ENCODE peak calls at places on chromosomes 7 and 10, in nine cellular contexts. R is K562, T is HCT116, M is GM23338, G is stomach, B is H1, U is sigmoid colon, V is SK-N-SH, Y is prostate gland. Z is an unnamed sample.

GRCh38 chr7:96548664-96549063 is 161.0 kb downstream of the SEM1 start:
- DNase-seq in M (no peak), T (no peak), V (no peak), Y (peak; percentile 11), B (no peak), G (no peak), R (no peak), U (no peak), Z (no peak)

GRCh38 chr7:148940702-148941597 is 56.9 kb upstream of the EZH2 start:
- DNase-seq in U (peak; percentile 90), T (peak; percentile 82), M (peak; percentile 65), Y (peak; percentile 69), B (peak; percentile 78), V (peak; percentile 88), R (peak; percentile 86), G (peak; percentile 80), Z (peak; percentile 60)

GRCh38 chr7:2812119-2812487 is 32.0 kb downstream of the GNA12 start:
- DNase-seq in M (no peak), B (no peak), G (no peak), T (no peak), V (no peak), R (no peak), Y (no peak), U (peak; percentile 24), Z (no peak)

GRCh38 chr10:105797234-105797890 is 1156.3 kb downstream of the SORCS3 start:
- DNase-seq in Y (no peak), V (peak; percentile 48), R (peak; percentile 8), T (peak; percentile 10), B (no peak), M (peak; percentile 69), G (no peak), U (no peak), Z (no peak)

GRCh38 chr7:131586759-131587158 is 30.3 kb upstream of the PODXL start:
- DNase-seq in R (no peak), B (no peak), G (no peak), U (no peak), M (no peak), T (no peak), V (no peak), Y (no peak), Z (no peak)

GRCh38 chr7:51354897-51355296 is 38.3 kb upstream of the COBL start:
- DNase-seq in R (no peak), U (no peak), T (no peak), B (peak; percentile 68), M (peak; percentile 67), Y (no peak), G (no peak), V (no peak), Z (no peak)

GRCh38 chr10:31278279-31278941 is 40.6 kb upstream of the ZEB1 start:
- DNase-seq in U (no peak), M (no peak), G (no peak), B (no peak), T (no peak), R (no peak), V (no peak), Y (no peak), Z (no peak)

GRCh38 chr10:131032329-131033165 is 279.0 kb downstream of the TCERG1L start:
- DNase-seq in M (no peak), U (peak; percentile 42), Y (no peak), G (no peak), T (no peak), R (no peak), B (no peak), V (no peak), Z (peak; percentile 39)

GRCh38 chr10:15472008-15472407 is 100.9 kb upstream of the FAM171A1 start:
- DNase-seq in Y (no peak), M (no peak), B (no peak), R (no peak), G (no peak), T (no peak), U (no peak), V (no peak), Z (no peak)

GRCh38 chr10:121792198-121792597 is 135.6 kb downstream of the ATE1 start:
- DNase-seq in T (no peak), G (no peak), V (no peak), U (no peak), M (no peak), B (no peak), R (no peak), Y (no peak), Z (no peak)

GRCh38 chr7:86904949-86905834 is 154.3 kb downstream of the ELAPOR2 start:
- DNase-seq in Y (no peak), T (no peak), V (peak; percentile 15), G (no peak), M (peak; percentile 67), B (no peak), U (no peak), R (peak; percentile 23), Z (no peak)

GRCh38 chr7:29918850-29919249 is 70.8 kb downstream of the SCRN1 start:
- DNase-seq in G (no peak), V (no peak), R (no peak), U (no peak), M (no peak), Y (no peak), T (no peak), B (no peak), Z (no peak)

DNA sequence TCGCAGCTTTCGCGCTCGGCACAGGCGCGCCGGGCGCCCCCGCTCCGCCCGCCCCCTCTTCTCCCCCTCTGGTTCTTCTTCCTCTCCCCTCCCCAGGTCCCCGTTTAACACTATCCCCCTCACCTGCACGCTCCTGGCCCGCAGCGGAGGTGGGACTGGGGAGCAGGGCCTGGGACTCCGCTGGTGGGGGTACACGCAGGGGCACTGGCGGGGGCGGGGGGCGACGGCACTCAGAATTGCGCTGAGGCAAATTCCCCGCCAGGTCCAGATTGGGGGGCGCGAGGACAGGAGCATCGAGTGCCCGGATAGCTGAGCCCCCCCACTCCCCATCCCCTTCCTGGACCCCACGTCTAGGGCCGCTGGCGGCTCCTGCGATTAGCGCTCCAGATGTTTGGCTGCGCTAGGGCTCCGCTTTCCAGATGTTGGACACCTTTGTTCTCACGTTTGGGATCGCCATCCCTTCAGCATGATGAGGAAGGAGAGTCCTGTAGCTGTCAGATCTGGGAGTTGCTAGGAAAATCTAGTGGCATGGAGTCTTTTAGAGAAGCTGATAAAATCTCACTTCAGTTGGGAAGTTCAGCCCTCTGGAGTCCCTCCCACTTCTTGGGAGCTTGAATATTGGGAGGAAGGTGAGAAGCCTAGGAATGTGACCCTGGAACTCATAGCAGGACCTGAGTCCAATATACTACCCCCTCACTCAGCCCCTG is 31.4 kb upstream of the PAX2 start:
- DNase-seq in U (peak; percentile 39), T (no peak), B (no peak), V (peak; percentile 23), R (no peak), G (no peak), Y (no peak), M (peak; percentile 22), Z (no peak)
- H3K27me3 ChIP-seq in U (peaks cover 99% of the 10 kb centered on the region), T (no peaks in the 10 kb centered on the region), B (peaks cover 89% of the 10 kb centered on the region), V (peaks cover 47% of the 10 kb centered on the region), R (peaks cover 51% of the 10 kb centered on the region), G (peaks cover 16% of the 10 kb centered on the region), Y (peaks cover 34% of the 10 kb centered on the region), M (peaks cover 100% of the 10 kb centered on the region), Z (peaks cover 4% of the 10 kb centered on the region)

DNA sequence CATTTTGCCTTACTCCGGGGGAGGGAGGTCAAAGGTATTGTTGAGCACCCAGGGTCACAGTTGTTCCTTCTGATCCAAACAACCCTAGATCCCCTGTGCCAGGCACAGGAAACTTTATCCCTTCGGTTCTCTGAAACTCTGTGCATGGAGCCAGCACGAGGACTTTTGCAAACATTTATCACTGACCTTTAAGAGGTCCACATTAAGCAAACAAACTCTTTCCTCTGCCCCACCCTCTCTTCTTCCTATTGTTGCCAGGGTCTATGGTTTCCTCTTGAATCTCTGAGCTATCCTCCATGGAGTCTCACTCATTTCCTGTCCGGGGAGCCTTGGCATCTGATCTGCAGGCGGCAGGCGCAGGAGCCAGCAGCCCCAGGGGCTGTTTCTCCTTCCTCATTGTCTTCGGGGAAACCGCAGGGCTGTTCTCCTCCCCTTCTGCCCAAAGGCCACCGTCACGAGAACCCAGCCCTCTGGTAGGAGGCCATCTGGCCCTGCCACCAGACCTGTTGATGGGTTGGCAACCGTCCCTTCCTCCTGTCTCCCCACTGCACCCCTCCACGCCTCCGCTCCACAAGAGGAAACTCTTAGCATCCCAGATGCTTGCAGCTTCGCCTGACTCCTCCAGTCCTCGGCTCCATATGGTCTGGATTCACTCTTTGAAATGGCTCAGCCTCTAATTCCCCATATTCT is 327.3 kb upstream of the NRP1 start:
- DNase-seq in Y (peak; percentile 58), U (peak; percentile 84), T (no peak), R (no peak), V (peak; percentile 14), M (no peak), G (peak; percentile 26), B (no peak), Z (peak; percentile 71)
- H3K27ac ChIP-seq in Y (no peak overlapping the region), U (no peak overlapping the region), T (no peak overlapping the region), R (no peak overlapping the region), V (no peak overlapping the region), M (no peak overlapping the region), G (no peak overlapping the region), B (no peak overlapping the region), Z (peak overlapping the region; percentile 61)

GRCh38 chr10:1487288-1487687 is 250.0 kb downstream of the ADARB2 start:
- DNase-seq in U (no peak), T (no peak), M (no peak), V (no peak), R (no peak), G (no peak), Y (no peak), B (no peak), Z (no peak)

GRCh38 chr10:1486841-1487240 is 250.5 kb downstream of the ADARB2 start:
- DNase-seq in B (no peak), Y (no peak), T (no peak), V (no peak), R (no peak), U (no peak), M (no peak), G (no peak), Z (no peak)

GRCh38 chr10:1489801-1490200 is 247.5 kb downstream of the ADARB2 start:
- DNase-seq in U (no peak), T (no peak), G (no peak), M (no peak), Y (no peak), R (no peak), V (no peak), B (no peak), Z (no peak)

GRCh38 chr10:1492641-1493040 is 244.7 kb downstream of the ADARB2 start:
- DNase-seq in B (no peak), U (no peak), Y (no peak), R (no peak), G (no peak), V (no peak), M (no peak), T (no peak), Z (no peak)

GRCh38 chr10:1488970-1489548 is 248.3 kb downstream of the ADARB2 start:
- DNase-seq in B (no peak), M (no peak), G (no peak), Y (no peak), V (no peak), U (no peak), T (no peak), R (no peak), Z (no peak)
- TF ChIP-seq POLR2AphosphoS5 in B (no peak), M (no peak), G (no peak), Y (no peak), V (no peak), U (no peak), T (no peak), R (no peak), Z (no peak)

GRCh38 chr7:20796565-20796964 is 9.9 kb upstream of the SP8 start:
- DNase-seq in V (no peak), M (no peak), R (no peak), T (no peak), Y (no peak), G (no peak), B (no peak), U (no peak), Z (no peak)
- H3K27me3 ChIP-seq in V (peaks cover 80% of the 10 kb centered on the region), M (peaks cover 49% of the 10 kb centered on the region), R (peaks cover 16% of the 10 kb centered on the region), T (peaks cover 1% of the 10 kb centered on the region), Y (no peaks in the 10 kb centered on the region), G (peaks cover 53% of the 10 kb centered on the region), B (peaks cover 23% of the 10 kb centered on the region), U (peaks cover 92% of the 10 kb centered on the region), Z (peaks cover 2% of the 10 kb centered on the region)

Z was measured in breast epithelium.